ENCODE peak calls at places on chromosome 1, in six cellular contexts. B is cardiac muscle cell, T is sigmoid colon, I is right atrium auricular region, M is heart right ventricle, Q is uterus. A is an unnamed sample.

GRCh38 chr1:159800177-159800935 is 1.8 kb upstream of the FCRL6 start:
- DNase-seq in B (no peak), M (no peak), Q (no peak), T (no peak), I (no peak), A (no peak)

GRCh38 chr1:150474869-150475268 is 12.3 kb upstream of the TARS2 start:
- DNase-seq in M (no peak), B (no peak), Q (no peak), T (no peak), I (no peak), A (no peak)

GRCh38 chr1:162405800-162406199 is 6.1 kb downstream of the SH2D1B start:
- DNase-seq in B (no peak), I (no peak), Q (no peak), M (no peak), T (no peak), A (no peak)

GRCh38 chr1:38336961-38337360 is 290.4 kb upstream of the POU3F1 start:
- DNase-seq in I (no peak), B (no peak), M (no peak), Q (no peak), T (no peak), A (no peak)

GRCh38 chr1:206890125-206890637 is 7.1 kb upstream of the IL24 start:
- DNase-seq in B (no peak), T (no peak), I (no peak), M (no peak), Q (no peak), A (peak; percentile 56)

GRCh38 chr1:36710008-36710407 is 227.3 kb upstream of the CSF3R start:
- DNase-seq in Q (no peak), T (peak; percentile 45), M (no peak), B (no peak), I (no peak), A (no peak)

GRCh38 chr1:31297273-31298247 is 728 bp downstream of the ZCCHC17 start:
- DNase-seq in M (no peak), T (no peak), Q (no peak), B (peak; percentile 14), I (no peak), A (no peak)

GRCh38 chr1:115727706-115728249 is 40.7 kb downstream of the CASQ2 start:
- DNase-seq in M (peak; percentile 50), T (peak; percentile 91), I (peak; percentile 82), Q (peak; percentile 71), B (no peak), A (peak; percentile 72)

GRCh38 chr1:201137579-201138310 is 10.8 kb upstream of the ASCL5 start:
- DNase-seq in I (peak; percentile 79), Q (peak; percentile 65), M (peak; percentile 38), T (peak; percentile 90), B (no peak), A (no peak)

GRCh38 chr1:10941891-10942541 is 70.4 kb upstream of the TARDBP start:
- DNase-seq in Q (peak; percentile 64), B (peak; percentile 75), T (no peak), I (no peak), M (peak; percentile 40), A (no peak)

GRCh38 chr1:234970371-234970730 is 158.3 kb downstream of the TOMM20 start:
- DNase-seq in T (peak; percentile 61), B (no peak), M (no peak), Q (no peak), I (no peak), A (no peak)

GRCh38 chr1:193700710-193701355 is 514.4 kb upstream of the B3GALT2 start:
- DNase-seq in I (no peak), B (no peak), T (no peak), M (no peak), Q (no peak), A (no peak)

GRCh38 chr1:55696181-55696580 is 481.0 kb upstream of the USP24 start:
- DNase-seq in I (peak; percentile 79), B (peak; percentile 15), T (peak; percentile 83), M (no peak), Q (peak; percentile 62), A (no peak)
- H3K27ac ChIP-seq in I (peak overlapping the region; percentile 23), B (peak overlapping the region; percentile 7), T (no peak overlapping the region), M (no peak overlapping the region), Q (peak overlapping the region; percentile 26), A (no peak overlapping the region)

GRCh38 chr1:155009742-155010141 is 7.1 kb downstream of the ZBTB7B start:
- DNase-seq in Q (no peak), M (no peak), B (no peak), I (no peak), T (no peak), A (no peak)

GRCh38 chr1:155012052-155012546 is 9.5 kb downstream of the ZBTB7B start:
- DNase-seq in I (peak; percentile 89), T (peak; percentile 90), M (peak; percentile 62), B (peak; percentile 74), Q (peak; percentile 78), A (peak; percentile 68)

GRCh38 chr1:155011437-155011907 is 8.9 kb downstream of the ZBTB7B start:
- DNase-seq in T (no peak), I (no peak), M (no peak), Q (no peak), B (no peak), A (no peak)

GRCh38 chr1:155010211-155010918 is 7.8 kb downstream of the ZBTB7B start:
- DNase-seq in M (no peak), Q (no peak), T (no peak), I (no peak), B (no peak), A (peak; percentile 23)

DNA sequence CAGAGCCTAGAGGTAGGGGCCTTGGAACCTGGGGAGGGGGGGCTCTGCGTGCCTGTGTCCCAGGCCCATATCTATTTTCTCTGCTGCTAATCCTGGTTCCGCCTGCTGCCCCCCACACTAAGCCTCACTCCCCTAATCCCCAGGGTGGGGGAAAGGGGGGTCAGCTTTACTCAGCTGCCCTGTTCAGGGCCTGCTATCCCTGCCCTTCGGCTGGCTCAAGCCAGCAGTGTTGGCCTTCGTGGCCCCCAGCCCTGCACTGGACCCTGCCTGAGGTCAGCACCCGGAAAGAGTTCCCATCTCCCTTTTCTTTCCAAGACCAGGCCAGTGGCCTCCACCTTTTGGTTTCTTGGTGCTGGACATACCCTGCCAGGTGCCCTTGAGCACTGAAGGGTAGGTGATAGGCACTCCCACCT is 8.4 kb downstream of the ZBTB7B start:
- DNase-seq in Q (no peak), T (no peak), M (no peak), I (no peak), B (no peak), A (peak; percentile 15)
- TF ChIP-seq CTCF in Q (no peak), T (no peak), M (no peak), I (no peak), B (no peak), A (no peak)

GRCh38 chr1:41804176-41804575 is 114.5 kb downstream of the HIVEP3 start:
- DNase-seq in Q (no peak), T (no peak), M (no peak), B (no peak), I (no peak), A (no peak)
- H3K4me1 ChIP-seq in Q (no peaks in the 10 kb centered on the region), T (no peaks in the 10 kb centered on the region), M (peaks cover 43% of the 10 kb centered on the region), B (no peaks in the 10 kb centered on the region), I (no peaks in the 10 kb centered on the region), A (no peaks in the 10 kb centered on the region)

DNA sequence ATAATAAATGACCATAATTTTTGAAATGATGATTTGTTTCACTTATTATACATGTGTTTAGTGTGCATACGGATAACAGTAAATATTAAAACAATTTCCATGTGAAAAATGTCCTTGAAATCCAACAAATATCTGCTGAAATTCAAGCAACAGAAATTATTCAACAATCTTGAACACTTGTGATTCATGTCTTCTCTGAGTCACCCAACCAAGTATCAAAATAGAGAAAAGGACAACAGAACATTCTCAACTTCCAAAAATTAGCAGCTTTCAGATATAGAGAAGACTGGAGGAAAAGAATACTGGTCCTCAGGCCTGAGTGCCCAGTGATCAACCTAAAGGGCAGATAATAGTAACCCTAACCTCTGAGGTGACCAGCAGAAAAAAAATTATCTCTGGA is 90.8 kb downstream of the VAV3 start:
- DNase-seq in I (no peak), T (no peak), M (no peak), Q (no peak), B (no peak), A (no peak)
- H3K27ac ChIP-seq in I (no peak overlapping the region), T (no peak overlapping the region), M (no peak overlapping the region), Q (no peak overlapping the region), B (no peak overlapping the region), A (no peak overlapping the region)

A was measured in right lobe of liver.